ENCODE peak calls at places on chromosome 22, in five cellular contexts. L, N, C, U and B are unnamed samples. For H3K27me3, the result is how much of the 10 kb centered on the place peaks cover.

GRCh38 chr22:36541831-36542391 is 12.9 kb upstream of the EIF3D start:
- DNase-seq in L (no peak), N (no peak), C (no peak), U (no peak), B (no peak)

GRCh38 chr22:32708835-32709234 is 92.7 kb upstream of the TIMP3 start:
- DNase-seq in L (no peak), N (no peak), C (peak), U (no peak), B (no peak)

GRCh38 chr22:48391820-48392219 is 1435.9 kb downstream of the BRD1 start:
- DNase-seq in L (no peak), N (no peak), C (no peak), U (no peak), B (no peak)

GRCh38 chr22:49869091-49869830 is 15.6 kb downstream of the ZBED4 start:
- DNase-seq in L (no peak), N (no peak), C (no peak), U (no peak), B (no peak)

GRCh38 chr22:36860821-36861659 is at the start of gene NCF4:
- DNase-seq in L (peak), N (no peak), C (peak), U (peak), B (peak)

GRCh38 chr22:25077964-25078363 is 121.7 kb upstream of the CRYBB3 start:
- DNase-seq in L (no peak), N (no peak), C (no peak), U (no peak), B (no peak)

GRCh38 chr22:38240734-38241252 is 32.0 kb downstream of the TMEM184B start:
- DNase-seq in L (no peak), N (peak), C (no peak), U (no peak), B (peak)

GRCh38 chr22:21940521-21940920 is 12.1 kb downstream of the PPM1F start:
- DNase-seq in L (no peak), N (no peak), C (no peak), U (no peak), B (no peak)

GRCh38 chr22:27867114-27867957 is 51.7 kb downstream of the PITPNB start:
- DNase-seq in L (no peak), N (peak), C (no peak), U (no peak), B (no peak)

GRCh38 chr22:25351631-25352293 is 132.3 kb downstream of the CRYBB2 start:
- DNase-seq in L (no peak), N (no peak), C (peak), U (peak), B (no peak)

GRCh38 chr22:26045051-26045450 is 124.2 kb upstream of the SEZ6L start:
- DNase-seq in L (no peak), N (no peak), C (no peak), U (no peak), B (no peak)

GRCh38 chr22:48881326-48881980 is 946.2 kb downstream of the BRD1 start:
- DNase-seq in L (no peak), N (no peak), C (no peak), U (no peak), B (no peak)

GRCh38 chr22:23225724-23226496 is 45.6 kb downstream of the BCR start:
- DNase-seq in L (no peak), N (no peak), C (no peak), U (no peak), B (peak)
- TF ChIP-seq EP300 in L (no peak), N (no peak), C (no peak), U (no peak), B (no peak)

GRCh38 chr22:19762315-19763140 is 1.9 kb downstream of the TBX1 start:
- DNase-seq in L (no peak), N (no peak), C (peak), U (no peak), B (no peak)
- H3K27me3 ChIP-seq in L (under half), N (under half), C (half or more), U (under half), B (half or more)

GRCh38 chr22:31211862-31212730 is at the start of gene LIMK2:
- DNase-seq in L (peak), N (peak), C (peak), U (peak), B (peak)

GRCh38 chr22:31215018-31215535 is 3.0 kb downstream of the LIMK2 start:
- DNase-seq in L (no peak), N (no peak), C (no peak), U (no peak), B (no peak)

GRCh38 chr22:31211504-31211861 is 615 bp upstream of the LIMK2 start:
- DNase-seq in L (no peak), N (no peak), C (no peak), U (no peak), B (no peak)

GRCh38 chr22:31210830-31211503 is 1.1 kb upstream of the LIMK2 start:
- DNase-seq in L (no peak), N (no peak), C (no peak), U (peak), B (peak)

DNA sequence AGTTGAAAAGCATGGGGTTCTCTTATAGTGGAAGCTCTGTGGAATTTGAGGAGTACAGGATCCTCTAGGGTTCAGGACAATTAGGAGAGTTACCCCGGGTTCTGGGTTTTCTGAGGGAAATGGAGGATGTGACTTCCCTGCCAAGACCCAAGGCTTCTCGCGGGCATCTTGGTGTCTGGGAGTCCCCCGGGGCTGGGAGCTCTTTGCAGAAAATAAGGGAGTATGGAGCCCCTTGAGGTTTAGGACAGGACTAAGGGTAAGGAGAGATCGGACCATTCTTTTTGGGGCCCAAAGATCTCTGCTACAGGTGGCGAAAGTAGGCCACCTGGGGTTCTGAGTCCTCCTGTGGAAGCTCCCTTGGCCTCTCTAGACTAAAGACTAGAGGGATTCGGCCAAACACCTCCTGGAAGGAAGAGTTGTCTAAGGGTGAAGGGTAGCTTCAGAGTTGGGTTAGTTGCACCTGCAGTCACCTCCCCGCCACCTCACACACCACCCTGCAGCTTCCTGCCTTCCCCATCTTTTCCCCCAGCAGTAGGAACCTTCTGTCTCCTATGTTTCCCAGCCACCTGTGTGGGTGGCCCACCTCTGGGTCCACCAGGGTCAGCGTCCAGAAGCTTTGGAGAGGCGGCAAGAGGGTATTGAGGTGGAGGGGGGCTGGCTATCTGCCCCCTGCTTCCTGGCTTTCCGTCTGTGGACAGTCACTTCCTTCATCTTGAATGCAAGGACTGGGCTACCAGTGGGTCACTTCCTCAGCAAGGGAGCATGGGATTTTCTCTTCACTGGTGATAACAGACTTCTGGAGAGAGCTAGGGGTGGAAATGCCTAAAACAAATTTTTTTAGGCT is 907 bp downstream of the LIMK2 start:
- DNase-seq in L (no peak), N (no peak), C (no peak), U (no peak), B (no peak)
- TF ChIP-seq POLR2A in L (no peak), N (no peak), C (no peak), U (no peak), B (no peak)

DNA sequence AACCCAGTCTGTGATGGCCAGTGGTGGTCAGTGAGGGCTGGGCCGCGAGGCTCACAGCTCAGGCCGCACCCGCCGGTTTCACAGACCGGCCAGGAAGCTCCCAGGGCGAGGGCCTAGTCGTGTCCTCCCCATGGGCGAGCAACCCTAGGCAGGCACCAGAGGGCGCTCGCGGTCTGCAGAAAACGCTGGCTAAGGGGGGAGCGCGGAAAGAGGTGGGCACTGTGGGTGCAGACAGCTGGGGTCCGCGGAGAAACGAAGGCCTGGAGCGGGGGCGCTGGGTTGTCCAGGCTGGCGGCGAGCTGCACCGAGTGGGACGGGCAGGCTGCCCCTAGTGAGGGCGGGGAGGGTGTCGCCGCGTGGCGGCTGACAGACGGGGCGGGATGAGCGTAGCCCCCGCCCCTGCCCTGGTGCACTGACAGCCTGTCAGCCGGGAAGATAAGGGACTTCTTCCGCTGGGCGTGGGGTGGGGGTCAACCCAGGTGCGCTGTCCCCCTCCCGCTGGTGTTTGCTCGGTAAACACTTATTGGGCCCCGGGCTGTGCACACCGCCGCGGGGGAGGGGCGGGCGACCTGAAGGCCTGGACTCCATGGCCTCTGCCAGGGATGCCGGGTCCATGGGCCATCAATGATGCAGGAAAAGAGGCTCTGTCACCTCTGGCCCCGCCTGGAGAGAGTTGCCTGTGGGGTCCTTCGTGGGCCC is 7.5 kb downstream of the GP1BB start:
- DNase-seq in L (no peak), N (peak), C (peak), U (peak), B (peak)
- TF ChIP-seq EP300 in L (no peak), N (no peak), C (no peak), U (no peak), B (no peak)

DNA sequence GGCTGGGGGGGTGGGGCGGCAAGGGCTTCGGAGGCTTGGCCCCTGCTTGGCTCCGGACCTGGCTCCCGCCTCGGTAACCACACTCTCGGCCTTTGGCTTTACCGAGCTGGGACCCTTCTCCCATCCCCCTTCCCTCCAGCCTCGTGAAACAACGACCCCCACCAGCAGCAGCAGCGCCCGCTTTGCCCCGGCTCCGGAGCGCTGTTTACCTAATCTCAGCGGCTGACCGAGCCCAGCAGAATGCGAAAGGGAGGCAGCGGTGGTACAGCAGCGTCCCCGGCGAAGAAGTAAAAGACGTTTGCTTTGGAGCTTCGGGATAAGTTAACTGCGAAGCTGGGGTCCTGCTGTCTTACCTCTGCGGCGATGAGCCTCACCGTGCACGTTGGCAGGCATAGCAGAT is 2.0 kb upstream of the LARGE1 start:
- DNase-seq in L (no peak), N (peak), C (peak), U (peak), B (peak)
- H3K27me3 ChIP-seq in L (under half), N (under half), C (under half), U (under half), B (under half)

DNA sequence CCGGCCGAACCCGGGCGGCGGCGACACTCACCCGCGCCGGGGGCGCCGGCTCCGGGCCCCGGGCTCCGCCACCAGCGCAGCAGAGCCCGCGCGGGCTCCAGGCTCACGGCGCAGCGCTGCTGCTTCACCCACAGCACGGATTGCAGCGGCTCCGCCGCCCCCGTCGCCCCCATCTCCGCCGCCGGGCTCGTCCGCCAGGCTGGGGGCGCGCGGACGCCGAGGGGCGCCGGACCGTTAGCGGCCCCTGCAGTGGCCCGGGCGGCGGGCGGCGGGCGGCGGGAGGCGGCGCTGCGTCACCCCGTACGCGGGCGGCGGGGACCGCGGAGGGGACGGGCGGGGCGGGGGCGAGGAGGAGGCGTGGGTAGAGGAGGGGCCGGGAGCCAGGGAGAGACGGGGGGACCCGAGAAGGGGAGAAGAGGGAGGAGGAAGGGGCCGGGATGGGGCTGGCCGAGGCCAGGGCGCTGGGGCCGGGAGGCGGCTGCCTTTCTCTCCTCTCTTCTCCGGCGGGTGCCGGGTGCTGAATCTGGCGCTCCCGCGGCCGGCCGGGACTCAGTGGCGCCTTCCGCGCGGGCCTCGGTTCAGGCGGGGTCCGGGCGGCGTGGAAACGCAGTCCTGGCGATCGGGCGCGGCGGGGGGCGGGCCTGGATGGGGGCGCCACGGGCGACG is at the start of gene CERK:
- DNase-seq in L (no peak), N (peak), C (peak), U (peak), B (peak)
- TF ChIP-seq POLR2A in L (peak), N (peak), C (no peak), U (no peak), B (peak)

GRCh38 chr22:42345458-42345857 is 75.0 kb upstream of the TCF20 start:
- DNase-seq in L (no peak), N (no peak), C (no peak), U (no peak), B (no peak)

GRCh38 chr22:42347281-42347824 is 76.9 kb upstream of the TCF20 start:
- DNase-seq in L (no peak), N (no peak), C (no peak), U (no peak), B (no peak)

GRCh38 chr22:42343551-42344081 is 73.2 kb upstream of the TCF20 start:
- DNase-seq in L (no peak), N (no peak), C (no peak), U (no peak), B (no peak)

GRCh38 chr22:42344391-42344861 is 74.0 kb upstream of the TCF20 start:
- DNase-seq in L (no peak), N (peak), C (peak), U (no peak), B (no peak)

DNA sequence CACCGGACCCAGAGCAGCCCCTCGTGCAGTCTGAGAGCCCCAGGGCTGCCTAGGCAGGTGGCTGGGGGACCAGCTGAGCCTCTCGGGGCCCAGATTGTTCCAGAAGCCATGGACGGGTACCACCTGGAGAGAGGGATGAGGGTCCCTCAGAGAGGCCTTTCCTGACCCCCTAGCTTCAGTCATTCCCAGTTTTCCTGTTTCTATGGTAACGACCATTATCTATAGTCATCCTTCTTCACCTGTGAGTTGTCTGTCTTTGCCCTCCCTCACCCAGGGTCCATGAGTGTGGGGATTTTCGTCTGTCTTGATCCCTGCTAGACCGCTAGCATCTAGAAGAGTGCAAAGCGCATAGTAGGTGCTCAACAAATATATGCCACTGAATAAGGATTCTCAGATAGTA is 76.3 kb upstream of the TCF20 start:
- DNase-seq in L (no peak), N (no peak), C (no peak), U (no peak), B (no peak)
- TF ChIP-seq EP300 in L (no peak), N (no peak), C (no peak), U (no peak), B (no peak)

GRCh38 chr22:20258584-20259335 is 9.4 kb downstream of the RTN4R start:
- DNase-seq in L (no peak), N (no peak), C (peak), U (no peak), B (no peak)

GRCh38 chr22:20257474-20258299 is 10.4 kb downstream of the RTN4R start:
- DNase-seq in L (no peak), N (no peak), C (peak), U (no peak), B (no peak)

GRCh38 chr22:20254975-20255946 is 12.9 kb downstream of the RTN4R start:
- DNase-seq in L (no peak), N (no peak), C (peak), U (no peak), B (no peak)

GRCh38 chr22:20256562-20257473 is 11.3 kb downstream of the RTN4R start:
- DNase-seq in L (no peak), N (no peak), C (peak), U (no peak), B (no peak)

DNA sequence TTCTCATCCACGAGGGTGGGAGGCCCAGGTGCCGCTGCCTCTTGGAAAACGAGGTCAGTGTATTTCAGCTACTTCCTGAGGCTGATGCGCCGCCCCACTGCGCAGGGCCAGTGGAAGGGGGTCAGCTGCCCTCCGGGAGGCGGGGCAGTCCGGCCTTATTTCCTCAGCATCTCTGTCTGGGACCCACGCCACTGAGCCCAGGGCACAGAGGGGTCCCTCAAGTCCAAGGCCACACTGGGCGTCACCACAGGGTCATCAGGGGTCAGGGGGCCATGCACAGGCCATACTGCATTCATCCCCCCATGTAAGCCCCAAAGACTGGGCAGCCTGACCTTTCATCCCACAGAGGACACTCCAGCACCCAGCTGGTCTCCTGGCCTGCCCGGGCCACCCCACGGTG is 12.1 kb downstream of the RTN4R start:
- DNase-seq in L (no peak), N (no peak), C (peak), U (no peak), B (no peak)
- H3K27me3 ChIP-seq in L (under half), N (under half), C (under half), U (under half), B (under half)

GRCh38 chr22:39504071-39504470 is 2.0 kb downstream of the MIEF1 start:
- DNase-seq in L (no peak), N (no peak), C (no peak), U (no peak), B (no peak)

GRCh38 chr22:39501644-39502108 is 414 bp upstream of the MIEF1 start:
- DNase-seq in L (no peak), N (no peak), C (no peak), U (no peak), B (no peak)

GRCh38 chr22:39503590-39503989 is 1.5 kb downstream of the MIEF1 start:
- DNase-seq in L (no peak), N (no peak), C (no peak), U (no peak), B (no peak)

GRCh38 chr22:39502109-39502788 is at the start of gene MIEF1:
- DNase-seq in L (peak), N (peak), C (peak), U (peak), B (peak)

DNA sequence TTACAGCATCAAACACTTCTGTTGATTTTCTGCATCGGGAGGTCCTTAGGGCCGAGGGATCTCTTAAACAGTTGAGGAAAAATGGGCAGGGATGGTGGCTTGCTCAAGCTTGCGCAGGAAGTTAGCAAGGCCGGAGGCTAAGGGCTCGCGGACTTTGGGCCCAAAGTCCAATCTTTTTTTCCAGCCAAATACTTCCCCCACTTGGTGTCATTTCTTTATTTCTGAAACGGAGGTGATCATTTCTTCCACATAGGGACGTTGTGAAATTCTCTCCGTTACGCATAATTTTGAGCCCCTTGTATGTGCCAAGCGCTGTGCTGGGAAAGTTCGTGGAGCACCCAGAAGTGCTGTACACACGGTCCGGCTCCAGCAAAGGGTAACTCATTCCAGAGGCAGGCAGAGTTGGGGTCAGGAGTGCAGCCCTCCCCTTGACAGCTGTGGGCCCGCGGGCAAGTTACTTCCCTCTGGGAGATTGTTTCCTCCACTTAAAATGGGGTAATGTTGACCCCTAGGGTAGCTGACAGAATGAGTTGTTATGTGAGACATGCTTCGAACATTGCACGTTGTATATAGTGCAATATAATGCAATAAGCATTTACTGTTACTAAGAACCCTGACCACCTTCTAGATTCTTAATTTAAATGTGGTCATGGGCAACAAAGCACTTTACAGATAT is 837 bp downstream of the MIEF1 start:
- DNase-seq in L (no peak), N (no peak), C (no peak), U (no peak), B (no peak)
- TF ChIP-seq POLR2A in L (no peak), N (no peak), C (no peak), U (no peak), B (no peak)